ENCODE peak calls at places on chromosomes 7 and 10, in four cellular contexts. One of them, this sample, is unnamed.

GRCh38 chr10:7035111-7035761 is 375.6 kb downstream of the SFMBT2 start:
- DNase-seq in suprapubic skin: no peak
- DNase-seq in H9: no peak
- DNase-seq in coronary artery: no peak
- DNase-seq in this sample: no peak

GRCh38 chr10:94218496-94219183 is 144.1 kb downstream of the NOC3L start:
- DNase-seq in coronary artery: no peak
- DNase-seq in suprapubic skin: no peak
- DNase-seq in H9: no peak
- DNase-seq in this sample: no peak

GRCh38 chr10:104120903-104121484 is 977 bp upstream of the SFR1 start:
- DNase-seq in suprapubic skin: peak; percentile 99
- DNase-seq in coronary artery: peak; percentile 97
- DNase-seq in H9: peak; percentile 87
- DNase-seq in this sample: peak; percentile 51

GRCh38 chr10:75444781-75445386 is 13.5 kb downstream of the LRMDA start:
- DNase-seq in H9: no peak
- DNase-seq in coronary artery: no peak
- DNase-seq in suprapubic skin: no peak
- DNase-seq in this sample: no peak

GRCh38 chr10:59176241-59177030 is at the start of gene PHYHIPL:
- DNase-seq in coronary artery: no peak
- DNase-seq in H9: peak; percentile 58
- DNase-seq in suprapubic skin: no peak
- DNase-seq in this sample: peak; percentile 21

GRCh38 chr7:66729274-66729673 is 11.3 kb upstream of the RABGEF1 start:
- DNase-seq in H9: no peak
- DNase-seq in suprapubic skin: no peak
- DNase-seq in coronary artery: no peak
- DNase-seq in this sample: no peak

GRCh38 chr10:131567279-131568162 is 256.0 kb upstream of the TCERG1L start:
- DNase-seq in coronary artery: peak; percentile 33
- DNase-seq in suprapubic skin: no peak
- DNase-seq in H9: no peak
- DNase-seq in this sample: no peak

GRCh38 chr7:282621-283020 is 7.3 kb upstream of the FOXL3 start:
- DNase-seq in coronary artery: no peak
- DNase-seq in H9: no peak
- DNase-seq in suprapubic skin: no peak
- DNase-seq in this sample: no peak

GRCh38 chr7:98296833-98297232 is 15.3 kb downstream of the BRI3 start:
- DNase-seq in H9: no peak
- DNase-seq in coronary artery: no peak
- DNase-seq in suprapubic skin: no peak
- DNase-seq in this sample: no peak

GRCh38 chr10:113357688-113358306 is 195.1 kb upstream of the HABP2 start:
- DNase-seq in suprapubic skin: no peak
- DNase-seq in H9: no peak
- DNase-seq in coronary artery: no peak
- DNase-seq in this sample: no peak

GRCh38 chr7:119974972-119975371 is 298.0 kb upstream of the KCND2 start:
- DNase-seq in suprapubic skin: no peak
- DNase-seq in H9: no peak
- DNase-seq in coronary artery: no peak
- DNase-seq in this sample: no peak

GRCh38 chr10:85657478-85658113 is 709.0 kb downstream of the GRID1 start:
- DNase-seq in coronary artery: no peak
- DNase-seq in suprapubic skin: no peak
- DNase-seq in H9: no peak
- DNase-seq in this sample: no peak

GRCh38 chr7:70506463-70506862 is 625.5 kb upstream of the GALNT17 start:
- DNase-seq in coronary artery: no peak
- DNase-seq in H9: peak; percentile 68
- DNase-seq in suprapubic skin: no peak
- DNase-seq in this sample: no peak
- TF ChIP-seq CTCF in coronary artery: no peak
- TF ChIP-seq CTCF in H9: peak; percentile 77
- TF ChIP-seq CTCF in suprapubic skin: no peak
- TF ChIP-seq CTCF in this sample: no peak

GRCh38 chr7:123355576-123356195 is 155.9 kb upstream of the SLC13A1 start:
- DNase-seq in coronary artery: no peak
- DNase-seq in suprapubic skin: no peak
- DNase-seq in H9: peak; percentile 34
- DNase-seq in this sample: no peak
- TF ChIP-seq CTCF in coronary artery: no peak
- TF ChIP-seq CTCF in suprapubic skin: no peak
- TF ChIP-seq CTCF in H9: peak; percentile 41
- TF ChIP-seq CTCF in this sample: no peak

GRCh38 chr10:126013489-126014281 is 117.3 kb downstream of the FANK1 start:
- DNase-seq in suprapubic skin: no peak
- DNase-seq in coronary artery: no peak
- DNase-seq in H9: peak; percentile 57
- DNase-seq in this sample: no peak
- TF ChIP-seq CTCF in suprapubic skin: no peak
- TF ChIP-seq CTCF in coronary artery: no peak
- TF ChIP-seq CTCF in H9: peak; percentile 56
- TF ChIP-seq CTCF in this sample: peak; percentile 26

DNA sequence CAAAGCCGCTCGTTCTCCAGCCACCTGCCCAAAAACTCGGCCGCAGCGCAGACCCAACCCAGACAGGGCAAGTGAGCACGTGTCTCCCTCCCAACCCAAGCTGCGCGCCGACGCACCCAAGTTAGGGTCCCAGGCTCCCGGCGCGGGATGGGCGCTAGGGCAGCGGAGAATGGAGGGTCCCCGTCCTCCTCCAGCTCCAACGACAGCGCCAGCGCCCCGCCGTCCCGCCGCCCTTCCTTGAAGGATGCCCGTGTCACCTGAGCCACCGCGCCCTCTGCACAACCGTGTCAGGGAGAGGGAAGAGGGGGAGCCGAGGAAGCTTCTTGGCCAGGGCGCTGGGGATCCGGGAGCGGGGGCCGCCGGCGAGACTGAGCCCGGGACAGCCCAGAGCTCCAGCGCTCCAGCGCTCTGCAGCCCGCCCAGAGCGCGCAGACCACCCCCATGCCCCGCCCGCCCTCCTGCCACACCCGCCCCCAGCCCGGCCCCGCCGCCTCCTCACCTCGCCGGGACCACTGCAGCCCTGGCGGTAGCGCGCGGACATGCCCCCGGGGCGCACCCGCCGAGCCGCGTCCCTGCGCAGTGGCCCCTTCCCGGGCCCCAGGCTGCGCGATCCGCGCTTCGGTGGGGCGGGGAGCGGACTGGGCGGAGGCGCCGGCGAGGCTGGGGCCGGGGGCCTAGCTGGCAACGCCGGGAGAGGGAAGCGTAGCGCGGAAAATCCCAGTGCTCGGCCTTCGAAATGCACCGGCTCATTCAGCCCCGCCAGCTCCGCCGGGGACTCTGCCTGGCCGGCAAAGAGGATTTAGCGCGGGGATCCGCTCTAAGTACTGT is at the start of gene SLC16A12:
- DNase-seq in coronary artery: no peak
- DNase-seq in suprapubic skin: peak; percentile 61
- DNase-seq in H9: peak; percentile 75
- DNase-seq in this sample: peak; percentile 24
- TF ChIP-seq CTCF in coronary artery: no peak
- TF ChIP-seq CTCF in suprapubic skin: peak; percentile 5
- TF ChIP-seq CTCF in H9: peak; percentile 51
- TF ChIP-seq CTCF in this sample: no peak

GRCh38 chr7:129308047-129308446 is 83.2 kb downstream of the AHCYL2 start:
- DNase-seq in coronary artery: no peak
- DNase-seq in suprapubic skin: no peak
- DNase-seq in H9: no peak
- DNase-seq in this sample: no peak
- TF ChIP-seq CTCF in coronary artery: no peak
- TF ChIP-seq CTCF in suprapubic skin: no peak
- TF ChIP-seq CTCF in H9: no peak
- TF ChIP-seq CTCF in this sample: no peak

GRCh38 chr7:50795831-50796230 is 13.1 kb upstream of the GRB10 start:
- DNase-seq in H9: no peak
- DNase-seq in coronary artery: no peak
- DNase-seq in suprapubic skin: no peak
- DNase-seq in this sample: no peak
- TF ChIP-seq CTCF in H9: peak; percentile 20
- TF ChIP-seq CTCF in coronary artery: no peak
- TF ChIP-seq CTCF in suprapubic skin: no peak
- TF ChIP-seq CTCF in this sample: no peak

This sample was measured in GM10248.